ENCODE peak calls at places on chromosomes 11 and 22, in nine cellular contexts. C, R, W, T, D, P, B, E and L are unnamed samples.

GRCh38 chr22:50696799-50697561 is 24.4 kb downstream of the SHANK3 start:
- DNase-seq in E (no peak), R (no peak), B (peak), W (peak), D (no peak), C (no peak), T (no peak), P (peak), L (no peak)

GRCh38 chr22:49678842-49679170 is 148.9 kb downstream of the BRD1 start:
- DNase-seq in P (no peak), D (no peak), C (no peak), T (no peak), B (no peak), R (no peak), W (no peak), E (no peak), L (no peak)

GRCh38 chr22:49966041-49966715 is 5.6 kb downstream of the PIM3 start:
- DNase-seq in P (peak), T (no peak), R (no peak), B (peak), W (no peak), C (no peak), E (peak), D (no peak), L (peak)

GRCh38 chr11:12598330-12599256 is 75.6 kb upstream of the TEAD1 start:
- DNase-seq in R (no peak), D (no peak), P (no peak), B (no peak), W (no peak), C (peak), T (peak), E (no peak), L (no peak)

GRCh38 chr22:27766679-27767078 is 34.9 kb downstream of the MN1 start:
- DNase-seq in P (no peak), W (no peak), T (no peak), R (no peak), E (no peak), D (no peak), C (no peak), B (no peak), L (no peak)

GRCh38 chr22:46571642-46572250 is 34.3 kb upstream of the CELSR1 start:
- DNase-seq in C (no peak), D (no peak), R (no peak), B (no peak), W (no peak), E (no peak), P (no peak), T (no peak), L (no peak)

GRCh38 chr22:28903080-28903479 is 19.7 kb downstream of the ZNRF3 start:
- DNase-seq in D (no peak), B (no peak), W (peak), E (no peak), P (peak), T (no peak), R (no peak), C (no peak), L (no peak)

GRCh38 chr22:29641052-29641780 is 37.8 kb downstream of the NF2 start:
- DNase-seq in W (peak), B (no peak), P (no peak), D (no peak), E (no peak), R (no peak), C (no peak), T (peak), L (peak)

GRCh38 chr11:64611961-64612646 is 21.1 kb downstream of the SLC22A12 start:
- DNase-seq in C (peak), P (no peak), T (no peak), W (no peak), B (no peak), R (no peak), D (no peak), E (no peak), L (no peak)

GRCh38 chr11:96465537-96465936 is 75.7 kb downstream of the JRKL start:
- DNase-seq in E (no peak), P (no peak), C (no peak), R (no peak), W (no peak), B (no peak), T (no peak), D (no peak), L (no peak)